ENCODE peak calls at places on chromosomes 7 and 10, in nine cellular contexts. S is SK-N-DZ; R is left colon; K is cardiac muscle cell; A is GM20000; B is activated effector memory CD4-positive, alpha-beta T cell treated with Interleukin-2 at 50 U/mL for 16 hours; Z is NCI-H460; P is NCI-H774; T is activated CD4-positive, alpha-beta T cell treated with anti-CD3 and anti-CD28 coated beads, Interleukin-2, amount 50 U/mL, for 48 hours. Q is an unnamed sample.
A peak's percentile ranks its signal among the peaks of the same experiment; 100 is the strongest.

GRCh38 chr7:43394441-43395130 is 188.3 kb upstream of the STK17A start:
- DNase-seq in A (no peak), R (no peak), Z (no peak), T (no peak), P (no peak), B (no peak), K (no peak), S (no peak), Q (no peak)

GRCh38 chr7:12882710-12883109 is 195.3 kb downstream of the ARL4A start:
- DNase-seq in A (no peak), Z (no peak), T (no peak), S (no peak), K (no peak), R (no peak), B (no peak), P (no peak), Q (no peak)

GRCh38 chr7:21099432-21099831 is 312.7 kb upstream of the SP8 start:
- DNase-seq in K (no peak), T (no peak), S (no peak), B (no peak), Z (no peak), R (no peak), A (no peak), P (no peak), Q (no peak)

GRCh38 chr7:41029072-41029492 is 673.8 kb downstream of the INHBA start:
- DNase-seq in P (no peak), Z (peak; percentile 36), S (no peak), B (no peak), K (peak; percentile 71), R (no peak), T (no peak), A (no peak), Q (no peak)

GRCh38 chr10:61749271-61749670 is 86.5 kb downstream of the CABCOCO1 start:
- DNase-seq in B (no peak), P (no peak), T (no peak), K (no peak), R (no peak), A (no peak), Z (no peak), S (no peak), Q (no peak)

GRCh38 chr10:62333135-62333889 is 40.9 kb upstream of the ZNF365 start:
- DNase-seq in P (no peak), S (no peak), Z (no peak), K (no peak), R (no peak), T (no peak), A (no peak), B (no peak), Q (no peak)

GRCh38 chr7:135486258-135486657 is 23.6 kb downstream of the CNOT4 start:
- DNase-seq in B (no peak), K (no peak), A (no peak), P (no peak), S (no peak), R (no peak), T (no peak), Z (no peak), Q (no peak)

GRCh38 chr7:28203498-28204240 is 23.1 kb upstream of the JAZF1 start:
- DNase-seq in S (no peak), Z (no peak), T (no peak), K (peak; percentile 65), A (no peak), B (no peak), R (no peak), P (no peak), Q (no peak)

GRCh38 chr10:1657500-1657899 is 79.8 kb downstream of the ADARB2 start:
- DNase-seq in Z (no peak), T (no peak), P (no peak), R (no peak), B (no peak), A (no peak), K (no peak), S (no peak), Q (no peak)

GRCh38 chr7:69198250-69198649 is 400.0 kb upstream of the AUTS2 start:
- DNase-seq in P (no peak), Z (no peak), A (no peak), S (no peak), B (no peak), T (no peak), R (no peak), K (no peak), Q (no peak)

GRCh38 chr10:326894-327635 is 191.8 kb downstream of the ZMYND11 start:
- DNase-seq in B (no peak), T (no peak), P (no peak), S (no peak), Z (no peak), A (no peak), R (no peak), K (no peak), Q (no peak)

GRCh38 chr7:139619367-139619657 is 95.8 kb downstream of the CLEC2L start:
- DNase-seq in R (no peak), A (no peak), S (no peak), B (no peak), P (no peak), K (peak; percentile 72), Z (no peak), T (no peak), Q (no peak)

Q was measured in prostate gland.